ENCODE peak calls at places on chromosomes 1 and 21, in five cellular contexts. One of them, this sample, is unnamed.

GRCh38 chr1:206581571-206581981 is 30.7 kb downstream of the EIF2D start:
- DNase-seq in suprapubic skin: no peak
- DNase-seq in neural progenitor cell: no peak
- DNase-seq in CD4-positive, CD25-positive, alpha-beta regulatory T cell: no peak
- DNase-seq in tibial artery: peak; percentile 73
- DNase-seq in this sample: peak; percentile 54

GRCh38 chr1:155183775-155184221 is 10.1 kb downstream of the TRIM46 start:
- DNase-seq in CD4-positive, CD25-positive, alpha-beta regulatory T cell: no peak
- DNase-seq in tibial artery: no peak
- DNase-seq in neural progenitor cell: no peak
- DNase-seq in suprapubic skin: no peak
- DNase-seq in this sample: no peak

GRCh38 chr1:186927884-186928283 is 99.1 kb downstream of the PLA2G4A start:
- DNase-seq in suprapubic skin: no peak
- DNase-seq in CD4-positive, CD25-positive, alpha-beta regulatory T cell: no peak
- DNase-seq in neural progenitor cell: no peak
- DNase-seq in tibial artery: no peak
- DNase-seq in this sample: no peak

GRCh38 chr1:220999872-221000863 is 120.9 kb downstream of the HLX start:
- DNase-seq in CD4-positive, CD25-positive, alpha-beta regulatory T cell: no peak
- DNase-seq in suprapubic skin: no peak
- DNase-seq in neural progenitor cell: no peak
- DNase-seq in tibial artery: no peak
- DNase-seq in this sample: peak; percentile 25

GRCh38 chr1:42143875-42144274 is 9.3 kb upstream of the GUCA2B start:
- DNase-seq in CD4-positive, CD25-positive, alpha-beta regulatory T cell: no peak
- DNase-seq in neural progenitor cell: no peak
- DNase-seq in suprapubic skin: no peak
- DNase-seq in tibial artery: no peak
- DNase-seq in this sample: no peak

GRCh38 chr1:97143236-97143882 is 421.8 kb downstream of the PTBP2 start:
- DNase-seq in suprapubic skin: no peak
- DNase-seq in neural progenitor cell: no peak
- DNase-seq in tibial artery: no peak
- DNase-seq in CD4-positive, CD25-positive, alpha-beta regulatory T cell: no peak
- DNase-seq in this sample: no peak

GRCh38 chr1:95023399-95024050 is 49.2 kb downstream of the ALG14 start:
- DNase-seq in CD4-positive, CD25-positive, alpha-beta regulatory T cell: no peak
- DNase-seq in neural progenitor cell: no peak
- DNase-seq in suprapubic skin: no peak
- DNase-seq in tibial artery: no peak
- DNase-seq in this sample: no peak

GRCh38 chr1:11520531-11521233 is 41.7 kb downstream of the DISP3 start:
- DNase-seq in tibial artery: peak; percentile 53
- DNase-seq in neural progenitor cell: no peak
- DNase-seq in CD4-positive, CD25-positive, alpha-beta regulatory T cell: no peak
- DNase-seq in suprapubic skin: peak; percentile 78
- DNase-seq in this sample: no peak

GRCh38 chr1:25861316-25862286 is 2.3 kb upstream of the AUNIP start:
- DNase-seq in suprapubic skin: no peak
- DNase-seq in neural progenitor cell: peak; percentile 15
- DNase-seq in CD4-positive, CD25-positive, alpha-beta regulatory T cell: no peak
- DNase-seq in tibial artery: no peak
- DNase-seq in this sample: no peak

GRCh38 chr1:46175243-46175642 is 356 bp downstream of the TSPAN1 start:
- DNase-seq in suprapubic skin: no peak
- DNase-seq in CD4-positive, CD25-positive, alpha-beta regulatory T cell: no peak
- DNase-seq in neural progenitor cell: no peak
- DNase-seq in tibial artery: no peak
- DNase-seq in this sample: no peak

GRCh38 chr1:117127840-117128239 is 6.3 kb upstream of the TRIM45 start:
- DNase-seq in neural progenitor cell: no peak
- DNase-seq in suprapubic skin: no peak
- DNase-seq in tibial artery: no peak
- DNase-seq in CD4-positive, CD25-positive, alpha-beta regulatory T cell: no peak
- DNase-seq in this sample: no peak

GRCh38 chr1:48916121-48917069 is 139.7 kb upstream of the BEND5 start:
- DNase-seq in CD4-positive, CD25-positive, alpha-beta regulatory T cell: no peak
- DNase-seq in tibial artery: no peak
- DNase-seq in neural progenitor cell: peak; percentile 69
- DNase-seq in suprapubic skin: no peak
- DNase-seq in this sample: no peak

GRCh38 chr1:216936779-216937178 is 213.6 kb upstream of the ESRRG start:
- DNase-seq in CD4-positive, CD25-positive, alpha-beta regulatory T cell: no peak
- DNase-seq in neural progenitor cell: no peak
- DNase-seq in suprapubic skin: no peak
- DNase-seq in tibial artery: no peak
- DNase-seq in this sample: no peak

GRCh38 chr1:25685938-25686665 is 69.5 kb downstream of the MAN1C1 start:
- DNase-seq in CD4-positive, CD25-positive, alpha-beta regulatory T cell: no peak
- DNase-seq in suprapubic skin: no peak
- DNase-seq in tibial artery: peak; percentile 78
- DNase-seq in neural progenitor cell: no peak
- DNase-seq in this sample: peak; percentile 80

GRCh38 chr1:25926731-25927496 is 20.7 kb upstream of the STMN1 start:
- DNase-seq in tibial artery: no peak
- DNase-seq in neural progenitor cell: peak; percentile 46
- DNase-seq in suprapubic skin: no peak
- DNase-seq in CD4-positive, CD25-positive, alpha-beta regulatory T cell: no peak
- DNase-seq in this sample: no peak

GRCh38 chr1:53899206-53899628 is 5.2 kb downstream of the DIO1 start:
- DNase-seq in tibial artery: no peak
- DNase-seq in suprapubic skin: no peak
- DNase-seq in neural progenitor cell: no peak
- DNase-seq in CD4-positive, CD25-positive, alpha-beta regulatory T cell: no peak
- DNase-seq in this sample: peak; percentile 63

GRCh38 chr1:32769524-32770220 is 47.5 kb downstream of the YARS1 start:
- DNase-seq in tibial artery: no peak
- DNase-seq in neural progenitor cell: no peak
- DNase-seq in CD4-positive, CD25-positive, alpha-beta regulatory T cell: no peak
- DNase-seq in suprapubic skin: no peak
- DNase-seq in this sample: no peak

GRCh38 chr1:50766688-50767087 is 193.4 kb downstream of the FAF1 start:
- DNase-seq in neural progenitor cell: no peak
- DNase-seq in suprapubic skin: no peak
- DNase-seq in tibial artery: no peak
- DNase-seq in CD4-positive, CD25-positive, alpha-beta regulatory T cell: no peak
- DNase-seq in this sample: no peak

GRCh38 chr1:41735587-41736290 is 183.0 kb downstream of the HIVEP3 start:
- DNase-seq in tibial artery: no peak
- DNase-seq in CD4-positive, CD25-positive, alpha-beta regulatory T cell: no peak
- DNase-seq in suprapubic skin: no peak
- DNase-seq in neural progenitor cell: peak; percentile 64
- DNase-seq in this sample: peak; percentile 47

GRCh38 chr21:41256771-41257702 is 59.6 kb upstream of the FAM3B start:
- DNase-seq in suprapubic skin: no peak
- DNase-seq in CD4-positive, CD25-positive, alpha-beta regulatory T cell: no peak
- DNase-seq in tibial artery: no peak
- DNase-seq in neural progenitor cell: no peak
- DNase-seq in this sample: no peak

GRCh38 chr1:26584022-26584485 is 54.5 kb downstream of the RPS6KA1 start:
- DNase-seq in CD4-positive, CD25-positive, alpha-beta regulatory T cell: peak; percentile 40
- DNase-seq in tibial artery: no peak
- DNase-seq in neural progenitor cell: peak; percentile 38
- DNase-seq in suprapubic skin: no peak
- DNase-seq in this sample: no peak

GRCh38 chr1:153293847-153294246 is 18.9 kb downstream of the PGLYRP3 start:
- DNase-seq in neural progenitor cell: no peak
- DNase-seq in tibial artery: no peak
- DNase-seq in suprapubic skin: no peak
- DNase-seq in CD4-positive, CD25-positive, alpha-beta regulatory T cell: peak; percentile 24
- DNase-seq in this sample: no peak

GRCh38 chr21:18893411-18893810 is 489.8 kb upstream of the TMPRSS15 start:
- DNase-seq in tibial artery: no peak
- DNase-seq in CD4-positive, CD25-positive, alpha-beta regulatory T cell: no peak
- DNase-seq in suprapubic skin: no peak
- DNase-seq in neural progenitor cell: no peak
- DNase-seq in this sample: no peak

GRCh38 chr1:75133754-75134655 is at the start of gene LHX8:
- DNase-seq in neural progenitor cell: peak; percentile 80
- DNase-seq in tibial artery: no peak
- DNase-seq in suprapubic skin: no peak
- DNase-seq in CD4-positive, CD25-positive, alpha-beta regulatory T cell: no peak
- DNase-seq in this sample: no peak

GRCh38 chr1:214248294-214249082 is 32.5 kb upstream of the SMYD2 start:
- DNase-seq in tibial artery: no peak
- DNase-seq in CD4-positive, CD25-positive, alpha-beta regulatory T cell: no peak
- DNase-seq in suprapubic skin: no peak
- DNase-seq in neural progenitor cell: no peak
- DNase-seq in this sample: no peak

GRCh38 chr1:223358826-223359225 is 5.2 kb downstream of the SUSD4 start:
- DNase-seq in suprapubic skin: no peak
- DNase-seq in tibial artery: no peak
- DNase-seq in CD4-positive, CD25-positive, alpha-beta regulatory T cell: no peak
- DNase-seq in neural progenitor cell: peak; percentile 24
- DNase-seq in this sample: no peak

GRCh38 chr1:167678422-167678821 is 43.4 kb upstream of the MPZL1 start:
- DNase-seq in CD4-positive, CD25-positive, alpha-beta regulatory T cell: no peak
- DNase-seq in suprapubic skin: no peak
- DNase-seq in tibial artery: no peak
- DNase-seq in neural progenitor cell: no peak
- DNase-seq in this sample: no peak

GRCh38 chr1:26016944-26017545 is 4.5 kb upstream of the EXTL1 start:
- DNase-seq in tibial artery: no peak
- DNase-seq in neural progenitor cell: no peak
- DNase-seq in CD4-positive, CD25-positive, alpha-beta regulatory T cell: no peak
- DNase-seq in suprapubic skin: no peak
- DNase-seq in this sample: peak; percentile 6

GRCh38 chr1:215971793-215972441 is 404.8 kb downstream of the KCTD3 start:
- DNase-seq in suprapubic skin: no peak
- DNase-seq in tibial artery: no peak
- DNase-seq in CD4-positive, CD25-positive, alpha-beta regulatory T cell: no peak
- DNase-seq in neural progenitor cell: peak; percentile 26
- DNase-seq in this sample: no peak

GRCh38 chr1:89081005-89081404 is 16.0 kb upstream of the GBP1 start:
- DNase-seq in CD4-positive, CD25-positive, alpha-beta regulatory T cell: no peak
- DNase-seq in tibial artery: no peak
- DNase-seq in neural progenitor cell: no peak
- DNase-seq in suprapubic skin: no peak
- DNase-seq in this sample: no peak

GRCh38 chr21:43741425-43742096 is 22.6 kb downstream of the PDXK start:
- DNase-seq in suprapubic skin: no peak
- DNase-seq in neural progenitor cell: peak; percentile 47
- DNase-seq in CD4-positive, CD25-positive, alpha-beta regulatory T cell: no peak
- DNase-seq in tibial artery: no peak
- DNase-seq in this sample: no peak
- H3K27ac ChIP-seq in suprapubic skin: no peak overlapping the region
- H3K27ac ChIP-seq in neural progenitor cell: no peak overlapping the region
- H3K27ac ChIP-seq in CD4-positive, CD25-positive, alpha-beta regulatory T cell: no peak overlapping the region
- H3K27ac ChIP-seq in tibial artery: no peak overlapping the region
- H3K27ac ChIP-seq in this sample: no peak overlapping the region

DNA sequence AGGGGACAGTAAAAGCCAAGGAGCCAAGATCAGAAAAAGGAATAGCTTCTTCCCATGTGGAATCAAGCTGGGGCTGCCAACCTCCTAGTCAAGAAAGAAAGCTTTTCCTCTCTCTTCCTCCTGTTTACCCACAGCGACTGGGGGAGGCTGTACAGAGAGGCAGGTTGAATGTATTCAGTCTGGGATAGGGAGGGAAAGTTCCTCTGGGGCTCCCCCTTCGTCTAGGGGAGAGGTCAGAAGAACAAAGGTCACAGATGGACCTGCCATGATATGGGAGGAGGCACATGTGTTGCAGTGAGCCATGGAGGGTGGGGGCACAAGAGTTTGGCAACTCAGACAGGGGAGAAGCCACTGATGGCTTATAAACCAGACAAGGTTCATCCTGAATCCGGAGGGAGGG is 61.3 kb downstream of the PLXNA2 start:
- DNase-seq in neural progenitor cell: no peak
- DNase-seq in CD4-positive, CD25-positive, alpha-beta regulatory T cell: no peak
- DNase-seq in tibial artery: no peak
- DNase-seq in suprapubic skin: no peak
- DNase-seq in this sample: no peak
- H3K27ac ChIP-seq in neural progenitor cell: no peak overlapping the region
- H3K27ac ChIP-seq in CD4-positive, CD25-positive, alpha-beta regulatory T cell: no peak overlapping the region
- H3K27ac ChIP-seq in tibial artery: peak overlapping the region; percentile 49
- H3K27ac ChIP-seq in suprapubic skin: no peak overlapping the region
- H3K27ac ChIP-seq in this sample: no peak overlapping the region

GRCh38 chr21:36706482-36706852 is 7.6 kb downstream of the SIM2 start:
- DNase-seq in neural progenitor cell: no peak
- DNase-seq in tibial artery: no peak
- DNase-seq in suprapubic skin: no peak
- DNase-seq in CD4-positive, CD25-positive, alpha-beta regulatory T cell: no peak
- DNase-seq in this sample: no peak

GRCh38 chr21:36704281-36704957 is 5.5 kb downstream of the SIM2 start:
- DNase-seq in suprapubic skin: no peak
- DNase-seq in CD4-positive, CD25-positive, alpha-beta regulatory T cell: no peak
- DNase-seq in neural progenitor cell: peak; percentile 57
- DNase-seq in tibial artery: no peak
- DNase-seq in this sample: no peak

GRCh38 chr21:36706951-36707762 is 8.2 kb downstream of the SIM2 start:
- DNase-seq in tibial artery: peak; percentile 23
- DNase-seq in CD4-positive, CD25-positive, alpha-beta regulatory T cell: no peak
- DNase-seq in neural progenitor cell: peak; percentile 77
- DNase-seq in suprapubic skin: peak; percentile 78
- DNase-seq in this sample: no peak

GRCh38 chr21:36704958-36705678 is 6.2 kb downstream of the SIM2 start:
- DNase-seq in CD4-positive, CD25-positive, alpha-beta regulatory T cell: no peak
- DNase-seq in tibial artery: no peak
- DNase-seq in suprapubic skin: no peak
- DNase-seq in neural progenitor cell: peak; percentile 47
- DNase-seq in this sample: no peak

GRCh38 chr21:36705679-36706481 is 7.0 kb downstream of the SIM2 start:
- DNase-seq in suprapubic skin: no peak
- DNase-seq in tibial artery: no peak
- DNase-seq in neural progenitor cell: peak; percentile 72
- DNase-seq in CD4-positive, CD25-positive, alpha-beta regulatory T cell: no peak
- DNase-seq in this sample: no peak
- H3K27ac ChIP-seq in suprapubic skin: no peak overlapping the region
- H3K27ac ChIP-seq in tibial artery: no peak overlapping the region
- H3K27ac ChIP-seq in neural progenitor cell: no peak overlapping the region
- H3K27ac ChIP-seq in CD4-positive, CD25-positive, alpha-beta regulatory T cell: no peak overlapping the region
- H3K27ac ChIP-seq in this sample: no peak overlapping the region

GRCh38 chr1:66275601-66276023 is 258.3 kb upstream of the SGIP1 start:
- DNase-seq in CD4-positive, CD25-positive, alpha-beta regulatory T cell: peak; percentile 58
- DNase-seq in suprapubic skin: no peak
- DNase-seq in tibial artery: no peak
- DNase-seq in neural progenitor cell: no peak
- DNase-seq in this sample: peak; percentile 62
- H3K27ac ChIP-seq in CD4-positive, CD25-positive, alpha-beta regulatory T cell: peak overlapping the region; percentile 58
- H3K27ac ChIP-seq in suprapubic skin: peak overlapping the region; percentile 5
- H3K27ac ChIP-seq in tibial artery: peak overlapping the region; percentile 82
- H3K27ac ChIP-seq in neural progenitor cell: no peak overlapping the region
- H3K27ac ChIP-seq in this sample: peak overlapping the region; percentile 50